ENCODE peak calls at places on chromosomes 3 and 15, in ten cellular contexts. W is Peyer's patch; H is mesendoderm; D is heart right ventricle; C is tibial artery; E is CD8-positive, alpha-beta memory T cell; O is PC-9; J is mammary epithelial cell; I is adrenal gland; P is ovary. G is an unnamed sample.

GRCh38 chr15:75451202-75451673 is 252 bp downstream of the SIN3A start:
- DNase-seq in W (no peak), H (no peak), D (no peak), C (no peak), E (no peak), O (peak; percentile 46), J (no peak), I (no peak), P (no peak), G (no peak)

GRCh38 chr15:66939451-66940023 is 125.9 kb upstream of the SMAD3 start:
- DNase-seq in W (no peak), H (no peak), D (no peak), C (peak; percentile 12), E (no peak), O (no peak), J (no peak), I (no peak), P (no peak), G (no peak)

GRCh38 chr3:76949462-76949861 is 90.4 kb upstream of the ROBO2 start:
- DNase-seq in W (no peak), H (no peak), D (no peak), C (no peak), E (no peak), O (no peak), J (no peak), I (no peak), P (no peak), G (no peak)

GRCh38 chr15:43930079-43930478 is 103.3 kb downstream of the WDR76 start:
- DNase-seq in W (no peak), H (peak; percentile 93), D (no peak), C (no peak), E (no peak), O (peak; percentile 52), J (no peak), I (no peak), P (no peak), G (peak; percentile 72)

GRCh38 chr15:96023081-96023480 is 307.4 kb upstream of the NR2F2 start:
- DNase-seq in W (no peak), H (no peak), D (no peak), C (no peak), E (no peak), O (no peak), J (no peak), I (no peak), P (no peak), G (no peak)

GRCh38 chr3:11071096-11071755 is 78.7 kb downstream of the SLC6A1 start:
- DNase-seq in W (no peak), H (no peak), D (no peak), C (no peak), E (no peak), O (no peak), J (no peak), I (no peak), P (no peak), G (no peak)

GRCh38 chr15:76470691-76471090 is 134.1 kb downstream of the ISL2 start:
- DNase-seq in W (no peak), H (no peak), D (no peak), C (no peak), E (no peak), O (no peak), J (peak; percentile 14), I (no peak), P (no peak), G (no peak)

GRCh38 chr3:20573175-20573574 is 387.2 kb upstream of the SGO1 start:
- DNase-seq in W (no peak), H (no peak), D (no peak), C (no peak), E (no peak), O (no peak), J (no peak), I (no peak), P (no peak), G (no peak)

GRCh38 chr3:158700559-158700958 is 28.1 kb upstream of the LXN start:
- DNase-seq in W (no peak), H (no peak), D (no peak), C (no peak), E (no peak), O (no peak), J (no peak), I (peak; percentile 73), P (no peak), G (peak; percentile 59)

GRCh38 chr3:138594150-138594934 is at the start of gene CEP70:
- DNase-seq in W (peak; percentile 97), H (peak; percentile 97), D (peak; percentile 94), C (peak; percentile 93), E (peak; percentile 87), O (peak; percentile 89), J (peak; percentile 95), I (peak; percentile 96), P (peak; percentile 96), G (peak; percentile 88)

GRCh38 chr15:57320543-57321220 is 55.6 kb upstream of the CGNL1 start:
- DNase-seq in W (no peak), H (no peak), D (no peak), C (peak; percentile 71), E (no peak), O (no peak), J (no peak), I (no peak), P (no peak), G (no peak)

GRCh38 chr15:33310481-33311311 is at the start of gene RYR3:
- DNase-seq in W (no peak), H (peak; percentile 92), D (peak; percentile 10), C (peak; percentile 27), E (no peak), O (no peak), J (peak; percentile 66), I (no peak), P (no peak), G (peak; percentile 40)

GRCh38 chr3:58793052-58793451 is 126.5 kb upstream of the FAM3D start:
- DNase-seq in W (no peak), H (no peak), D (no peak), C (no peak), E (no peak), O (no peak), J (no peak), I (no peak), P (no peak), G (no peak)

GRCh38 chr15:97425596-97425995 is 534.9 kb upstream of the ARRDC4 start:
- DNase-seq in W (no peak), H (no peak), D (no peak), C (no peak), E (no peak), O (no peak), J (no peak), I (no peak), P (no peak), G (peak; percentile 5)

GRCh38 chr3:141840737-141841544 is 35.5 kb upstream of the ATP1B3 start:
- DNase-seq in W (no peak), H (peak; percentile 25), D (no peak), C (no peak), E (no peak), O (peak; percentile 73), J (peak; percentile 91), I (no peak), P (no peak), G (peak; percentile 83)

GRCh38 chr3:156682963-156683362 is 8.6 kb downstream of the TIPARP start:
- DNase-seq in W (no peak), H (no peak), D (no peak), C (no peak), E (no peak), O (no peak), J (no peak), I (no peak), P (no peak), G (no peak)

GRCh38 chr3:177441281-177441812 is 244.1 kb upstream of the TBL1XR1 start:
- DNase-seq in W (no peak), H (no peak), D (no peak), C (no peak), E (no peak), O (no peak), J (no peak), I (no peak), P (no peak), G (no peak)
- H3K4me3 ChIP-seq in W (no peak overlapping the region), H (no peak overlapping the region), D (no peak overlapping the region), C (no peak overlapping the region), E (no peak overlapping the region), O (no peak overlapping the region), J (no peak overlapping the region), I (no peak overlapping the region), P (no peak overlapping the region), G (no peak overlapping the region)

GRCh38 chr3:31890742-31891469 is 90.2 kb downstream of the OSBPL10 start:
- DNase-seq in W (no peak), H (peak; percentile 33), D (no peak), C (no peak), E (no peak), O (no peak), J (peak; percentile 63), I (no peak), P (no peak), G (no peak)
- H3K36me3 ChIP-seq in W (no peaks in the 10 kb centered on the region), H (no peaks in the 10 kb centered on the region), D (no peaks in the 10 kb centered on the region), C (no peaks in the 10 kb centered on the region), E (no peaks in the 10 kb centered on the region), O (no peaks in the 10 kb centered on the region), J (no peaks in the 10 kb centered on the region), I (no peaks in the 10 kb centered on the region), P (no peaks in the 10 kb centered on the region), G (no peaks in the 10 kb centered on the region)

DNA sequence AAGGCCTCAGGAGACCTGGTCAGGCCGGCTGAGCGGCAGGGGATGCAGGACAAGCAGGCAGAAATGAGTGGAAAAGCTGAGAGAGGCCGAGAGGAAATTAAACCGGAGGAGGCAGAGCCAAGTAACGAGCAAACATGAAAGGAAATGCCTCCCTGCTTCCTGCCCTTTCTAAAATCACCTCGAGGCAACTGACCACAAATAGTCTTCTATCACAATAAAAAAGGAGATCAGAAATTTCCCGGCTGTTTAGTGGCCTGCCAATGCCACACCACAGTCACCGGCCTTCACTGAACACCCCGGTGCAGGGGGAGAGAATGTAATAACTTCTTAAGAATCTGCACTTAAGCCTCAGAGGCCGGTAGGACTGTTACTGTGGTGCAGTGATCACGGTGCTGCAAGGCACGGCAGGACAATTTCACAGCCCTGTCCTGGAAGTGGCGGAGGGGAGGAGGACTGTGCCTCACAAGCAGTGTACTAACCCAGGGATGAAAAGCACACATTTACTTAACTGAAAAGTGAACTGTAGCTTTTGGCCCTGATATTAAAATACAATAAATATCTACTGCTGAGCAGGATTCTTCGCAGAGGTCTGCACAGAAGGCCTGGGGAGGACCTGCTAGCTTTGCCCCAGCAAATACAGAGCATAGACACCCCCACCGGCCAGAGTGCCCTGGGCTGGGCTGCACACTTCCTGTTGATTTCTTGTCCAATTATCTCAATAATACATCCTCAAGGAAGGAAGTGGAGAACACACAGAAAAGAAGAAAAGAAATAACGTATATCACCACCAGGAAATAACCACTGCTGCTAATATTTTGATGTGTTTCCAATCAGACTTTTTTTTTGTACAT is 183.5 kb upstream of the NSMCE3 start:
- DNase-seq in W (peak; percentile 23), H (no peak), D (no peak), C (no peak), E (no peak), O (no peak), J (no peak), I (no peak), P (no peak), G (no peak)
- H3K4me3 ChIP-seq in W (no peak overlapping the region), H (no peak overlapping the region), D (no peak overlapping the region), C (no peak overlapping the region), E (no peak overlapping the region), O (no peak overlapping the region), J (no peak overlapping the region), I (no peak overlapping the region), P (no peak overlapping the region), G (no peak overlapping the region)

DNA sequence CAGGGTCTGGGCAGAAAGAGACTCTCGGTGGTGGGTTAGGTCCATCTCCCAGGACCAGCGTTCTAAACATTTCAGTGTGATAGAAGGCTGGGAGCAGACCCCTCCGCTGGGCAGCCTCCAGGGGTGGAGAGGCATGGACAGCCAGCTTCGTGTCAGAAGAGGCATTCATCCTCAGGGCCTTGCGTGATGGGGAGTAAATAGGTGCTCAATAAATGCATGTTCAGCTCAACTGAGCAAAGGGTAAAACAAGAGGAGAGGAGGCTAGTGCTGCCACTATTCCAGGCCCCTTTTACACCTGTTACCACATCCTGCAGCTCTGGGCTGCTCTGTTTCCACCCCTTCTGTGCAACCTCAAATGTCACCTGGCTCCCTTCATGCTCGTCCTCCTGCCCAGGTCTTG is 49.0 kb downstream of the SEMA5B start:
- DNase-seq in W (no peak), H (no peak), D (no peak), C (no peak), E (no peak), O (no peak), J (no peak), I (no peak), P (no peak), G (no peak)
- H3K36me3 ChIP-seq in W (no peaks in the 10 kb centered on the region), H (no peaks in the 10 kb centered on the region), D (no peaks in the 10 kb centered on the region), C (no peaks in the 10 kb centered on the region), E (no peaks in the 10 kb centered on the region), O (no peaks in the 10 kb centered on the region), J (no peaks in the 10 kb centered on the region), I (no peaks in the 10 kb centered on the region), P (no peaks in the 10 kb centered on the region), G (no peaks in the 10 kb centered on the region)

G was measured in MG63.